ENCODE peak calls at places on chromosomes 13 and 19, in six cellular contexts. G is endothelial cell, T is memory B cell, Y is head of caudate nucleus, F is fibroblast of pulmonary artery, P is breast epithelium. D is an unnamed sample.

GRCh38 chr13:87089391-87089790 is 581.8 kb upstream of the SLITRK5 start:
- DNase-seq in G (no peak), T (no peak), Y (no peak), F (peak), P (no peak), D (no peak)

GRCh38 chr13:35144496-35144895 is 202.4 kb downstream of the NBEA start:
- DNase-seq in G (no peak), T (no peak), Y (no peak), F (peak), P (no peak), D (no peak)

GRCh38 chr19:409515-410242 is 732 bp upstream of the C2CD4C start:
- DNase-seq in G (no peak), T (no peak), Y (no peak), F (no peak), P (no peak), D (no peak)

GRCh38 chr19:50268046-50268445 is 61.1 kb downstream of the KCNC3 start:
- DNase-seq in G (no peak), T (no peak), Y (peak), F (peak), P (no peak), D (no peak)

GRCh38 chr13:98565726-98566577 is 11.0 kb downstream of the STK24 start:
- DNase-seq in G (no peak), T (no peak), Y (no peak), F (no peak), P (peak), D (no peak)

GRCh38 chr19:45311640-45312039 is 11.0 kb downstream of the CKM start:
- DNase-seq in G (no peak), T (no peak), Y (no peak), F (no peak), P (no peak), D (no peak)

GRCh38 chr13:20394506-20394905 is 131.2 kb downstream of the CRYL1 start:
- DNase-seq in G (no peak), T (no peak), Y (no peak), F (no peak), P (no peak), D (no peak)

GRCh38 chr13:58324130-58324529 is 692.6 kb downstream of the PCDH17 start:
- DNase-seq in G (no peak), T (no peak), Y (no peak), F (peak), P (no peak), D (no peak)

GRCh38 chr13:78589206-78589605 is 14.1 kb downstream of the POU4F1 start:
- DNase-seq in G (peak), T (no peak), Y (no peak), F (peak), P (no peak), D (no peak)

GRCh38 chr19:3250675-3251074 is 26.2 kb downstream of the CELF5 start:
- DNase-seq in G (no peak), T (no peak), Y (no peak), F (peak), P (no peak), D (peak)

D was measured in stimulated activated naive B cell treated with anti-CD40 and anti-IgM and Interleukin-4, amounts not matched to agents 10 μg/mL and 1 μg/mL and 100 μg/mL, for 72 hours.